ENCODE peak calls at places on chromosomes 7 and 10, in seven cellular contexts. One of them, this sample, is unnamed.

GRCh38 chr7:27175626-27176342 is 1.7 kb upstream of the HOXA10 start:
- DNase-seq in heart right ventricle: no peak
- DNase-seq in T-helper 1 cell: no peak
- DNase-seq in fibroblast of pulmonary artery: no peak
- DNase-seq in kidney: peak
- DNase-seq in transverse colon: peak
- DNase-seq in activated T-cell treated with anti-CD3 and anti-CD28 coated beads, Interleukin-2, amount 50 U/mL, for 24 hours: no peak
- DNase-seq in this sample: peak

GRCh38 chr10:117925369-117925768 is 121.4 kb downstream of the RAB11FIP2 start:
- DNase-seq in T-helper 1 cell: no peak
- DNase-seq in fibroblast of pulmonary artery: no peak
- DNase-seq in activated T-cell treated with anti-CD3 and anti-CD28 coated beads, Interleukin-2, amount 50 U/mL, for 24 hours: no peak
- DNase-seq in transverse colon: no peak
- DNase-seq in kidney: no peak
- DNase-seq in heart right ventricle: no peak
- DNase-seq in this sample: no peak

GRCh38 chr10:104054430-104054829 is 31.2 kb downstream of the COL17A1 start:
- DNase-seq in heart right ventricle: no peak
- DNase-seq in transverse colon: no peak
- DNase-seq in fibroblast of pulmonary artery: peak
- DNase-seq in kidney: no peak
- DNase-seq in activated T-cell treated with anti-CD3 and anti-CD28 coated beads, Interleukin-2, amount 50 U/mL, for 24 hours: no peak
- DNase-seq in T-helper 1 cell: no peak
- DNase-seq in this sample: peak

GRCh38 chr10:71647526-71648354 is 71.8 kb downstream of the C10orf105 start:
- DNase-seq in fibroblast of pulmonary artery: no peak
- DNase-seq in activated T-cell treated with anti-CD3 and anti-CD28 coated beads, Interleukin-2, amount 50 U/mL, for 24 hours: no peak
- DNase-seq in transverse colon: no peak
- DNase-seq in kidney: no peak
- DNase-seq in heart right ventricle: no peak
- DNase-seq in T-helper 1 cell: no peak
- DNase-seq in this sample: no peak

GRCh38 chr7:29154076-29154475 is 7.7 kb upstream of the CPVL start:
- DNase-seq in heart right ventricle: no peak
- DNase-seq in fibroblast of pulmonary artery: no peak
- DNase-seq in activated T-cell treated with anti-CD3 and anti-CD28 coated beads, Interleukin-2, amount 50 U/mL, for 24 hours: no peak
- DNase-seq in transverse colon: no peak
- DNase-seq in T-helper 1 cell: no peak
- DNase-seq in kidney: no peak
- DNase-seq in this sample: no peak

GRCh38 chr7:64873517-64873916 is 29.6 kb upstream of the ZNF273 start:
- DNase-seq in activated T-cell treated with anti-CD3 and anti-CD28 coated beads, Interleukin-2, amount 50 U/mL, for 24 hours: no peak
- DNase-seq in kidney: no peak
- DNase-seq in heart right ventricle: no peak
- DNase-seq in T-helper 1 cell: no peak
- DNase-seq in transverse colon: no peak
- DNase-seq in fibroblast of pulmonary artery: no peak
- DNase-seq in this sample: peak

GRCh38 chr10:61869772-61870520 is 31.6 kb upstream of the ARID5B start:
- DNase-seq in heart right ventricle: no peak
- DNase-seq in transverse colon: no peak
- DNase-seq in fibroblast of pulmonary artery: peak
- DNase-seq in kidney: no peak
- DNase-seq in activated T-cell treated with anti-CD3 and anti-CD28 coated beads, Interleukin-2, amount 50 U/mL, for 24 hours: no peak
- DNase-seq in T-helper 1 cell: no peak
- DNase-seq in this sample: no peak

GRCh38 chr7:131034166-131034881 is 293.4 kb upstream of the MKLN1 start:
- DNase-seq in transverse colon: no peak
- DNase-seq in heart right ventricle: no peak
- DNase-seq in fibroblast of pulmonary artery: peak
- DNase-seq in T-helper 1 cell: no peak
- DNase-seq in activated T-cell treated with anti-CD3 and anti-CD28 coated beads, Interleukin-2, amount 50 U/mL, for 24 hours: no peak
- DNase-seq in kidney: no peak
- DNase-seq in this sample: no peak

GRCh38 chr7:151244156-151244870 is 4.2 kb downstream of the SMARCD3 start:
- DNase-seq in kidney: peak
- DNase-seq in T-helper 1 cell: peak
- DNase-seq in fibroblast of pulmonary artery: peak
- DNase-seq in transverse colon: peak
- DNase-seq in heart right ventricle: no peak
- DNase-seq in activated T-cell treated with anti-CD3 and anti-CD28 coated beads, Interleukin-2, amount 50 U/mL, for 24 hours: peak
- DNase-seq in this sample: peak

GRCh38 chr10:29714096-29714874 is 79.5 kb upstream of the SVIL start:
- DNase-seq in heart right ventricle: no peak
- DNase-seq in transverse colon: no peak
- DNase-seq in T-helper 1 cell: no peak
- DNase-seq in kidney: no peak
- DNase-seq in fibroblast of pulmonary artery: peak
- DNase-seq in activated T-cell treated with anti-CD3 and anti-CD28 coated beads, Interleukin-2, amount 50 U/mL, for 24 hours: no peak
- DNase-seq in this sample: no peak

GRCh38 chr7:42314696-42315095 is 77.7 kb upstream of the GLI3 start:
- DNase-seq in activated T-cell treated with anti-CD3 and anti-CD28 coated beads, Interleukin-2, amount 50 U/mL, for 24 hours: no peak
- DNase-seq in heart right ventricle: no peak
- DNase-seq in fibroblast of pulmonary artery: peak
- DNase-seq in T-helper 1 cell: no peak
- DNase-seq in transverse colon: no peak
- DNase-seq in kidney: no peak
- DNase-seq in this sample: no peak

GRCh38 chr10:3825862-3826351 is 40.9 kb upstream of the KLF6 start:
- DNase-seq in T-helper 1 cell: no peak
- DNase-seq in kidney: peak
- DNase-seq in activated T-cell treated with anti-CD3 and anti-CD28 coated beads, Interleukin-2, amount 50 U/mL, for 24 hours: no peak
- DNase-seq in heart right ventricle: no peak
- DNase-seq in transverse colon: no peak
- DNase-seq in fibroblast of pulmonary artery: peak
- DNase-seq in this sample: no peak

GRCh38 chr7:132084776-132085388 is 491.4 kb downstream of the PLXNA4 start:
- DNase-seq in heart right ventricle: no peak
- DNase-seq in fibroblast of pulmonary artery: peak
- DNase-seq in T-helper 1 cell: no peak
- DNase-seq in kidney: no peak
- DNase-seq in transverse colon: no peak
- DNase-seq in activated T-cell treated with anti-CD3 and anti-CD28 coated beads, Interleukin-2, amount 50 U/mL, for 24 hours: no peak
- DNase-seq in this sample: no peak

GRCh38 chr10:96919785-96920425 is 87.8 kb downstream of the LCOR start:
- DNase-seq in fibroblast of pulmonary artery: peak
- DNase-seq in activated T-cell treated with anti-CD3 and anti-CD28 coated beads, Interleukin-2, amount 50 U/mL, for 24 hours: no peak
- DNase-seq in heart right ventricle: no peak
- DNase-seq in T-helper 1 cell: no peak
- DNase-seq in kidney: no peak
- DNase-seq in transverse colon: no peak
- DNase-seq in this sample: no peak

GRCh38 chr10:42875792-42876191 is 93.2 kb downstream of the BMS1 start:
- DNase-seq in transverse colon: no peak
- DNase-seq in activated T-cell treated with anti-CD3 and anti-CD28 coated beads, Interleukin-2, amount 50 U/mL, for 24 hours: no peak
- DNase-seq in T-helper 1 cell: no peak
- DNase-seq in heart right ventricle: no peak
- DNase-seq in fibroblast of pulmonary artery: peak
- DNase-seq in kidney: peak
- DNase-seq in this sample: no peak

GRCh38 chr7:29980151-29980550 is 9.4 kb downstream of the SCRN1 start:
- DNase-seq in T-helper 1 cell: no peak
- DNase-seq in activated T-cell treated with anti-CD3 and anti-CD28 coated beads, Interleukin-2, amount 50 U/mL, for 24 hours: no peak
- DNase-seq in kidney: no peak
- DNase-seq in fibroblast of pulmonary artery: no peak
- DNase-seq in heart right ventricle: no peak
- DNase-seq in transverse colon: no peak
- DNase-seq in this sample: no peak

GRCh38 chr7:143510854-143511592 is 33.4 kb downstream of the TAS2R41 start:
- DNase-seq in T-helper 1 cell: no peak
- DNase-seq in activated T-cell treated with anti-CD3 and anti-CD28 coated beads, Interleukin-2, amount 50 U/mL, for 24 hours: no peak
- DNase-seq in transverse colon: no peak
- DNase-seq in kidney: peak
- DNase-seq in fibroblast of pulmonary artery: no peak
- DNase-seq in heart right ventricle: no peak
- DNase-seq in this sample: no peak

GRCh38 chr10:95756061-95756751 is at the start of gene ENTPD1:
- DNase-seq in kidney: peak
- DNase-seq in activated T-cell treated with anti-CD3 and anti-CD28 coated beads, Interleukin-2, amount 50 U/mL, for 24 hours: no peak
- DNase-seq in transverse colon: peak
- DNase-seq in fibroblast of pulmonary artery: peak
- DNase-seq in T-helper 1 cell: no peak
- DNase-seq in heart right ventricle: no peak
- DNase-seq in this sample: no peak

GRCh38 chr7:234041-234711 is 41.8 kb downstream of the FAM20C start:
- DNase-seq in activated T-cell treated with anti-CD3 and anti-CD28 coated beads, Interleukin-2, amount 50 U/mL, for 24 hours: no peak
- DNase-seq in fibroblast of pulmonary artery: no peak
- DNase-seq in heart right ventricle: peak
- DNase-seq in T-helper 1 cell: no peak
- DNase-seq in kidney: no peak
- DNase-seq in transverse colon: no peak
- DNase-seq in this sample: no peak

GRCh38 chr10:47015404-47015803 is 104.2 kb downstream of the PTPN20 start:
- DNase-seq in activated T-cell treated with anti-CD3 and anti-CD28 coated beads, Interleukin-2, amount 50 U/mL, for 24 hours: no peak
- DNase-seq in kidney: no peak
- DNase-seq in fibroblast of pulmonary artery: no peak
- DNase-seq in T-helper 1 cell: no peak
- DNase-seq in transverse colon: no peak
- DNase-seq in heart right ventricle: no peak
- DNase-seq in this sample: no peak

GRCh38 chr7:158908552-158908951 is 52.2 kb downstream of the DYNC2I1 start:
- DNase-seq in kidney: no peak
- DNase-seq in T-helper 1 cell: no peak
- DNase-seq in activated T-cell treated with anti-CD3 and anti-CD28 coated beads, Interleukin-2, amount 50 U/mL, for 24 hours: no peak
- DNase-seq in transverse colon: no peak
- DNase-seq in heart right ventricle: no peak
- DNase-seq in fibroblast of pulmonary artery: no peak
- DNase-seq in this sample: no peak

GRCh38 chr7:69947998-69948397 is 349.7 kb downstream of the AUTS2 start:
- DNase-seq in heart right ventricle: no peak
- DNase-seq in kidney: no peak
- DNase-seq in T-helper 1 cell: no peak
- DNase-seq in fibroblast of pulmonary artery: no peak
- DNase-seq in activated T-cell treated with anti-CD3 and anti-CD28 coated beads, Interleukin-2, amount 50 U/mL, for 24 hours: no peak
- DNase-seq in transverse colon: no peak
- DNase-seq in this sample: no peak

GRCh38 chr10:60521974-60522405 is 132.3 kb upstream of the ANK3 start:
- DNase-seq in kidney: no peak
- DNase-seq in transverse colon: no peak
- DNase-seq in fibroblast of pulmonary artery: peak
- DNase-seq in activated T-cell treated with anti-CD3 and anti-CD28 coated beads, Interleukin-2, amount 50 U/mL, for 24 hours: no peak
- DNase-seq in T-helper 1 cell: peak
- DNase-seq in heart right ventricle: no peak
- DNase-seq in this sample: no peak

GRCh38 chr7:12550956-12551355 is 19.6 kb upstream of the SCIN start:
- DNase-seq in heart right ventricle: no peak
- DNase-seq in activated T-cell treated with anti-CD3 and anti-CD28 coated beads, Interleukin-2, amount 50 U/mL, for 24 hours: no peak
- DNase-seq in transverse colon: no peak
- DNase-seq in fibroblast of pulmonary artery: no peak
- DNase-seq in T-helper 1 cell: no peak
- DNase-seq in kidney: no peak
- DNase-seq in this sample: no peak

GRCh38 chr10:113047605-113047962 is 97.5 kb downstream of the TCF7L2 start:
- DNase-seq in kidney: peak
- DNase-seq in fibroblast of pulmonary artery: peak
- DNase-seq in T-helper 1 cell: no peak
- DNase-seq in activated T-cell treated with anti-CD3 and anti-CD28 coated beads, Interleukin-2, amount 50 U/mL, for 24 hours: no peak
- DNase-seq in heart right ventricle: no peak
- DNase-seq in transverse colon: no peak
- DNase-seq in this sample: no peak

GRCh38 chr10:59181668-59182067 is 5.2 kb downstream of the PHYHIPL start:
- DNase-seq in T-helper 1 cell: no peak
- DNase-seq in fibroblast of pulmonary artery: peak
- DNase-seq in heart right ventricle: no peak
- DNase-seq in kidney: no peak
- DNase-seq in transverse colon: no peak
- DNase-seq in activated T-cell treated with anti-CD3 and anti-CD28 coated beads, Interleukin-2, amount 50 U/mL, for 24 hours: no peak
- DNase-seq in this sample: no peak

GRCh38 chr7:128869944-128870285 is 7.3 kb downstream of the ATP6V1F start:
- DNase-seq in transverse colon: no peak
- DNase-seq in heart right ventricle: no peak
- DNase-seq in T-helper 1 cell: no peak
- DNase-seq in fibroblast of pulmonary artery: no peak
- DNase-seq in kidney: no peak
- DNase-seq in activated T-cell treated with anti-CD3 and anti-CD28 coated beads, Interleukin-2, amount 50 U/mL, for 24 hours: no peak
- DNase-seq in this sample: no peak

GRCh38 chr7:65477326-65477725 is 103.7 kb downstream of the ZNF92 start:
- DNase-seq in kidney: no peak
- DNase-seq in transverse colon: no peak
- DNase-seq in fibroblast of pulmonary artery: no peak
- DNase-seq in activated T-cell treated with anti-CD3 and anti-CD28 coated beads, Interleukin-2, amount 50 U/mL, for 24 hours: no peak
- DNase-seq in heart right ventricle: no peak
- DNase-seq in T-helper 1 cell: no peak
- DNase-seq in this sample: no peak

GRCh38 chr7:106772655-106773108 is 92.4 kb upstream of the PIK3CG start:
- DNase-seq in T-helper 1 cell: peak
- DNase-seq in transverse colon: no peak
- DNase-seq in fibroblast of pulmonary artery: peak
- DNase-seq in activated T-cell treated with anti-CD3 and anti-CD28 coated beads, Interleukin-2, amount 50 U/mL, for 24 hours: no peak
- DNase-seq in kidney: no peak
- DNase-seq in heart right ventricle: no peak
- DNase-seq in this sample: no peak

GRCh38 chr10:5832946-5833345 is 19.7 kb upstream of the GDI2 start:
- DNase-seq in kidney: peak
- DNase-seq in activated T-cell treated with anti-CD3 and anti-CD28 coated beads, Interleukin-2, amount 50 U/mL, for 24 hours: peak
- DNase-seq in transverse colon: peak
- DNase-seq in T-helper 1 cell: no peak
- DNase-seq in heart right ventricle: no peak
- DNase-seq in fibroblast of pulmonary artery: no peak
- DNase-seq in this sample: no peak

GRCh38 chr7:120272261-120272895 is 597 bp upstream of the KCND2 start:
- DNase-seq in heart right ventricle: no peak
- DNase-seq in transverse colon: no peak
- DNase-seq in T-helper 1 cell: peak
- DNase-seq in kidney: no peak
- DNase-seq in fibroblast of pulmonary artery: peak
- DNase-seq in activated T-cell treated with anti-CD3 and anti-CD28 coated beads, Interleukin-2, amount 50 U/mL, for 24 hours: no peak
- DNase-seq in this sample: no peak

GRCh38 chr7:22386206-22386858 is 29.4 kb upstream of the RAPGEF5 start:
- DNase-seq in activated T-cell treated with anti-CD3 and anti-CD28 coated beads, Interleukin-2, amount 50 U/mL, for 24 hours: no peak
- DNase-seq in T-helper 1 cell: no peak
- DNase-seq in heart right ventricle: no peak
- DNase-seq in fibroblast of pulmonary artery: no peak
- DNase-seq in kidney: no peak
- DNase-seq in transverse colon: no peak
- DNase-seq in this sample: no peak

GRCh38 chr10:83625831-83626360 is 513.4 kb upstream of the GHITM start:
- DNase-seq in heart right ventricle: no peak
- DNase-seq in fibroblast of pulmonary artery: no peak
- DNase-seq in T-helper 1 cell: no peak
- DNase-seq in kidney: no peak
- DNase-seq in transverse colon: no peak
- DNase-seq in activated T-cell treated with anti-CD3 and anti-CD28 coated beads, Interleukin-2, amount 50 U/mL, for 24 hours: no peak
- DNase-seq in this sample: no peak

GRCh38 chr10:102545265-102545664 is 41.5 kb downstream of the SUFU start:
- DNase-seq in kidney: no peak
- DNase-seq in transverse colon: no peak
- DNase-seq in heart right ventricle: no peak
- DNase-seq in activated T-cell treated with anti-CD3 and anti-CD28 coated beads, Interleukin-2, amount 50 U/mL, for 24 hours: no peak
- DNase-seq in T-helper 1 cell: no peak
- DNase-seq in fibroblast of pulmonary artery: no peak
- DNase-seq in this sample: no peak

GRCh38 chr7:22109761-22110160 is 164.1 kb upstream of the CDCA7L start:
- DNase-seq in heart right ventricle: no peak
- DNase-seq in T-helper 1 cell: peak
- DNase-seq in transverse colon: peak
- DNase-seq in kidney: peak
- DNase-seq in activated T-cell treated with anti-CD3 and anti-CD28 coated beads, Interleukin-2, amount 50 U/mL, for 24 hours: no peak
- DNase-seq in fibroblast of pulmonary artery: peak
- DNase-seq in this sample: no peak

GRCh38 chr7:51213618-51214017 is 103.0 kb downstream of the COBL start:
- DNase-seq in activated T-cell treated with anti-CD3 and anti-CD28 coated beads, Interleukin-2, amount 50 U/mL, for 24 hours: no peak
- DNase-seq in T-helper 1 cell: no peak
- DNase-seq in transverse colon: no peak
- DNase-seq in kidney: no peak
- DNase-seq in heart right ventricle: no peak
- DNase-seq in fibroblast of pulmonary artery: no peak
- DNase-seq in this sample: no peak

GRCh38 chr7:65387893-65388292 is 14.2 kb downstream of the ZNF92 start:
- DNase-seq in heart right ventricle: no peak
- DNase-seq in fibroblast of pulmonary artery: no peak
- DNase-seq in transverse colon: no peak
- DNase-seq in T-helper 1 cell: no peak
- DNase-seq in activated T-cell treated with anti-CD3 and anti-CD28 coated beads, Interleukin-2, amount 50 U/mL, for 24 hours: no peak
- DNase-seq in kidney: no peak
- DNase-seq in this sample: no peak

GRCh38 chr7:114375914-114376313 is 38.7 kb upstream of the FOXP2 start:
- DNase-seq in T-helper 1 cell: no peak
- DNase-seq in heart right ventricle: no peak
- DNase-seq in activated T-cell treated with anti-CD3 and anti-CD28 coated beads, Interleukin-2, amount 50 U/mL, for 24 hours: no peak
- DNase-seq in fibroblast of pulmonary artery: no peak
- DNase-seq in transverse colon: no peak
- DNase-seq in kidney: no peak
- DNase-seq in this sample: no peak